ENCODE peak calls at places on chromosomes 7 and 10, in eight cellular contexts. One of them, this sample, is unnamed.

GRCh38 chr10:100888957-100889356 is 23.8 kb upstream of the SLF2 start:
- DNase-seq in left colon: no peak
- DNase-seq in pancreas: no peak
- DNase-seq in activated naive CD8-positive, alpha-beta T cell treated with anti-CD3 and anti-CD28 coated beads, Interleukin-2, amount 50 U/mL, for 24 hours: no peak
- DNase-seq in T-helper 9 cell: no peak
- DNase-seq in A172: no peak
- DNase-seq in frontal cortex: no peak
- DNase-seq in adipocyte: no peak
- DNase-seq in this sample: no peak

GRCh38 chr7:123876557-123877256 is 31.7 kb downstream of the HYAL4 start:
- DNase-seq in left colon: no peak
- DNase-seq in pancreas: no peak
- DNase-seq in activated naive CD8-positive, alpha-beta T cell treated with anti-CD3 and anti-CD28 coated beads, Interleukin-2, amount 50 U/mL, for 24 hours: no peak
- DNase-seq in T-helper 9 cell: no peak
- DNase-seq in A172: no peak
- DNase-seq in frontal cortex: no peak
- DNase-seq in adipocyte: no peak
- DNase-seq in this sample: no peak

GRCh38 chr7:1940863-1941262 is 270.8 kb downstream of the ELFN1 start:
- DNase-seq in left colon: no peak
- DNase-seq in pancreas: peak
- DNase-seq in activated naive CD8-positive, alpha-beta T cell treated with anti-CD3 and anti-CD28 coated beads, Interleukin-2, amount 50 U/mL, for 24 hours: no peak
- DNase-seq in T-helper 9 cell: no peak
- DNase-seq in A172: no peak
- DNase-seq in frontal cortex: no peak
- DNase-seq in adipocyte: no peak
- DNase-seq in this sample: no peak

GRCh38 chr10:3835770-3836169 is 50.8 kb upstream of the KLF6 start:
- DNase-seq in left colon: no peak
- DNase-seq in pancreas: no peak
- DNase-seq in activated naive CD8-positive, alpha-beta T cell treated with anti-CD3 and anti-CD28 coated beads, Interleukin-2, amount 50 U/mL, for 24 hours: no peak
- DNase-seq in T-helper 9 cell: no peak
- DNase-seq in A172: no peak
- DNase-seq in frontal cortex: no peak
- DNase-seq in adipocyte: no peak
- DNase-seq in this sample: no peak

GRCh38 chr7:43439631-43440401 is 143.1 kb upstream of the STK17A start:
- DNase-seq in left colon: peak
- DNase-seq in pancreas: peak
- DNase-seq in activated naive CD8-positive, alpha-beta T cell treated with anti-CD3 and anti-CD28 coated beads, Interleukin-2, amount 50 U/mL, for 24 hours: peak
- DNase-seq in T-helper 9 cell: peak
- DNase-seq in A172: peak
- DNase-seq in frontal cortex: no peak
- DNase-seq in adipocyte: peak
- DNase-seq in this sample: no peak

GRCh38 chr7:1942704-1943294 is 272.7 kb downstream of the ELFN1 start:
- DNase-seq in left colon: no peak
- DNase-seq in pancreas: no peak
- DNase-seq in activated naive CD8-positive, alpha-beta T cell treated with anti-CD3 and anti-CD28 coated beads, Interleukin-2, amount 50 U/mL, for 24 hours: no peak
- DNase-seq in T-helper 9 cell: no peak
- DNase-seq in A172: no peak
- DNase-seq in frontal cortex: no peak
- DNase-seq in adipocyte: no peak
- DNase-seq in this sample: no peak

GRCh38 chr7:29193316-29194205 is 1.0 kb upstream of the CHN2 start:
- DNase-seq in left colon: peak
- DNase-seq in pancreas: no peak
- DNase-seq in activated naive CD8-positive, alpha-beta T cell treated with anti-CD3 and anti-CD28 coated beads, Interleukin-2, amount 50 U/mL, for 24 hours: no peak
- DNase-seq in T-helper 9 cell: no peak
- DNase-seq in A172: no peak
- DNase-seq in frontal cortex: peak
- DNase-seq in adipocyte: no peak
- DNase-seq in this sample: no peak

GRCh38 chr10:60572511-60573194 is 183.0 kb upstream of the ANK3 start:
- DNase-seq in left colon: peak
- DNase-seq in pancreas: peak
- DNase-seq in activated naive CD8-positive, alpha-beta T cell treated with anti-CD3 and anti-CD28 coated beads, Interleukin-2, amount 50 U/mL, for 24 hours: peak
- DNase-seq in T-helper 9 cell: no peak
- DNase-seq in A172: peak
- DNase-seq in frontal cortex: no peak
- DNase-seq in adipocyte: peak
- DNase-seq in this sample: no peak

GRCh38 chr10:91976324-91977051 is 52.9 kb downstream of the BTAF1 start:
- DNase-seq in left colon: no peak
- DNase-seq in pancreas: no peak
- DNase-seq in activated naive CD8-positive, alpha-beta T cell treated with anti-CD3 and anti-CD28 coated beads, Interleukin-2, amount 50 U/mL, for 24 hours: no peak
- DNase-seq in T-helper 9 cell: no peak
- DNase-seq in A172: no peak
- DNase-seq in frontal cortex: no peak
- DNase-seq in adipocyte: no peak
- DNase-seq in this sample: no peak

GRCh38 chr7:30874656-30875317 is 36.9 kb upstream of the AQP1 start:
- DNase-seq in left colon: no peak
- DNase-seq in pancreas: no peak
- DNase-seq in activated naive CD8-positive, alpha-beta T cell treated with anti-CD3 and anti-CD28 coated beads, Interleukin-2, amount 50 U/mL, for 24 hours: no peak
- DNase-seq in T-helper 9 cell: no peak
- DNase-seq in A172: no peak
- DNase-seq in frontal cortex: no peak
- DNase-seq in adipocyte: no peak
- DNase-seq in this sample: no peak

GRCh38 chr10:74063256-74063655 is 65.3 kb downstream of the VCL start:
- DNase-seq in left colon: no peak
- DNase-seq in pancreas: no peak
- DNase-seq in activated naive CD8-positive, alpha-beta T cell treated with anti-CD3 and anti-CD28 coated beads, Interleukin-2, amount 50 U/mL, for 24 hours: no peak
- DNase-seq in T-helper 9 cell: no peak
- DNase-seq in A172: no peak
- DNase-seq in frontal cortex: no peak
- DNase-seq in adipocyte: no peak
- DNase-seq in this sample: no peak

GRCh38 chr10:6201511-6201975 is 1.2 kb upstream of the PFKFB3 start:
- DNase-seq in left colon: peak
- DNase-seq in pancreas: peak
- DNase-seq in activated naive CD8-positive, alpha-beta T cell treated with anti-CD3 and anti-CD28 coated beads, Interleukin-2, amount 50 U/mL, for 24 hours: peak
- DNase-seq in T-helper 9 cell: peak
- DNase-seq in A172: no peak
- DNase-seq in frontal cortex: peak
- DNase-seq in adipocyte: peak
- DNase-seq in this sample: no peak

GRCh38 chr7:93873998-93874574 is 16.5 kb downstream of the TFPI2 start:
- DNase-seq in left colon: no peak
- DNase-seq in pancreas: no peak
- DNase-seq in activated naive CD8-positive, alpha-beta T cell treated with anti-CD3 and anti-CD28 coated beads, Interleukin-2, amount 50 U/mL, for 24 hours: no peak
- DNase-seq in T-helper 9 cell: no peak
- DNase-seq in A172: no peak
- DNase-seq in frontal cortex: no peak
- DNase-seq in adipocyte: peak
- DNase-seq in this sample: no peak

GRCh38 chr10:71039551-71039950 is 151.2 kb upstream of the PCBD1 start:
- DNase-seq in left colon: no peak
- DNase-seq in pancreas: no peak
- DNase-seq in activated naive CD8-positive, alpha-beta T cell treated with anti-CD3 and anti-CD28 coated beads, Interleukin-2, amount 50 U/mL, for 24 hours: no peak
- DNase-seq in T-helper 9 cell: no peak
- DNase-seq in A172: no peak
- DNase-seq in frontal cortex: no peak
- DNase-seq in adipocyte: no peak
- DNase-seq in this sample: no peak

GRCh38 chr7:134532155-134533089 is 5.1 kb downstream of the AKR1B10 start:
- DNase-seq in left colon: peak
- DNase-seq in pancreas: no peak
- DNase-seq in activated naive CD8-positive, alpha-beta T cell treated with anti-CD3 and anti-CD28 coated beads, Interleukin-2, amount 50 U/mL, for 24 hours: no peak
- DNase-seq in T-helper 9 cell: no peak
- DNase-seq in A172: no peak
- DNase-seq in frontal cortex: no peak
- DNase-seq in adipocyte: peak
- DNase-seq in this sample: no peak

GRCh38 chr7:134434701-134435100 is 24.2 kb downstream of the AKR1B1 start:
- DNase-seq in left colon: no peak
- DNase-seq in pancreas: no peak
- DNase-seq in activated naive CD8-positive, alpha-beta T cell treated with anti-CD3 and anti-CD28 coated beads, Interleukin-2, amount 50 U/mL, for 24 hours: no peak
- DNase-seq in T-helper 9 cell: no peak
- DNase-seq in A172: no peak
- DNase-seq in frontal cortex: no peak
- DNase-seq in adipocyte: no peak
- DNase-seq in this sample: no peak

GRCh38 chr7:56009695-56010094 is 41.5 kb downstream of the PSPH start:
- DNase-seq in left colon: peak
- DNase-seq in pancreas: peak
- DNase-seq in activated naive CD8-positive, alpha-beta T cell treated with anti-CD3 and anti-CD28 coated beads, Interleukin-2, amount 50 U/mL, for 24 hours: no peak
- DNase-seq in T-helper 9 cell: no peak
- DNase-seq in A172: no peak
- DNase-seq in frontal cortex: peak
- DNase-seq in adipocyte: no peak
- DNase-seq in this sample: no peak

GRCh38 chr10:75538144-75538543 is 106.7 kb downstream of the LRMDA start:
- DNase-seq in left colon: no peak
- DNase-seq in pancreas: no peak
- DNase-seq in activated naive CD8-positive, alpha-beta T cell treated with anti-CD3 and anti-CD28 coated beads, Interleukin-2, amount 50 U/mL, for 24 hours: no peak
- DNase-seq in T-helper 9 cell: no peak
- DNase-seq in A172: no peak
- DNase-seq in frontal cortex: no peak
- DNase-seq in adipocyte: no peak
- DNase-seq in this sample: no peak

GRCh38 chr10:1149793-1150637 is 93.8 kb downstream of the WDR37 start:
- DNase-seq in left colon: peak
- DNase-seq in pancreas: no peak
- DNase-seq in activated naive CD8-positive, alpha-beta T cell treated with anti-CD3 and anti-CD28 coated beads, Interleukin-2, amount 50 U/mL, for 24 hours: peak
- DNase-seq in T-helper 9 cell: no peak
- DNase-seq in A172: no peak
- DNase-seq in frontal cortex: no peak
- DNase-seq in adipocyte: no peak
- DNase-seq in this sample: peak

GRCh38 chr10:74822101-74822500 is 4.3 kb upstream of the KAT6B start:
- DNase-seq in left colon: no peak
- DNase-seq in pancreas: no peak
- DNase-seq in activated naive CD8-positive, alpha-beta T cell treated with anti-CD3 and anti-CD28 coated beads, Interleukin-2, amount 50 U/mL, for 24 hours: no peak
- DNase-seq in T-helper 9 cell: no peak
- DNase-seq in A172: no peak
- DNase-seq in frontal cortex: no peak
- DNase-seq in adipocyte: no peak
- DNase-seq in this sample: no peak

GRCh38 chr10:93437000-93437945 is 44.9 kb downstream of the MYOF start:
- DNase-seq in left colon: no peak
- DNase-seq in pancreas: no peak
- DNase-seq in activated naive CD8-positive, alpha-beta T cell treated with anti-CD3 and anti-CD28 coated beads, Interleukin-2, amount 50 U/mL, for 24 hours: no peak
- DNase-seq in T-helper 9 cell: no peak
- DNase-seq in A172: peak
- DNase-seq in frontal cortex: no peak
- DNase-seq in adipocyte: peak
- DNase-seq in this sample: peak

GRCh38 chr10:60974463-60975149 is 30.6 kb upstream of the RHOBTB1 start:
- DNase-seq in left colon: no peak
- DNase-seq in pancreas: no peak
- DNase-seq in activated naive CD8-positive, alpha-beta T cell treated with anti-CD3 and anti-CD28 coated beads, Interleukin-2, amount 50 U/mL, for 24 hours: no peak
- DNase-seq in T-helper 9 cell: no peak
- DNase-seq in A172: peak
- DNase-seq in frontal cortex: no peak
- DNase-seq in adipocyte: no peak
- DNase-seq in this sample: no peak

GRCh38 chr10:70702193-70702763 is 30.0 kb downstream of the ADAMTS14 start:
- DNase-seq in left colon: no peak
- DNase-seq in pancreas: no peak
- DNase-seq in activated naive CD8-positive, alpha-beta T cell treated with anti-CD3 and anti-CD28 coated beads, Interleukin-2, amount 50 U/mL, for 24 hours: no peak
- DNase-seq in T-helper 9 cell: no peak
- DNase-seq in A172: no peak
- DNase-seq in frontal cortex: no peak
- DNase-seq in adipocyte: no peak
- DNase-seq in this sample: no peak

GRCh38 chr7:101563933-101564777 is 64.9 kb downstream of the MYL10 start:
- DNase-seq in left colon: peak
- DNase-seq in pancreas: no peak
- DNase-seq in activated naive CD8-positive, alpha-beta T cell treated with anti-CD3 and anti-CD28 coated beads, Interleukin-2, amount 50 U/mL, for 24 hours: no peak
- DNase-seq in T-helper 9 cell: no peak
- DNase-seq in A172: no peak
- DNase-seq in frontal cortex: no peak
- DNase-seq in adipocyte: no peak
- DNase-seq in this sample: no peak

GRCh38 chr10:75230600-75231038 is 5.1 kb downstream of the COMTD1 start:
- DNase-seq in left colon: peak
- DNase-seq in pancreas: peak
- DNase-seq in activated naive CD8-positive, alpha-beta T cell treated with anti-CD3 and anti-CD28 coated beads, Interleukin-2, amount 50 U/mL, for 24 hours: peak
- DNase-seq in T-helper 9 cell: peak
- DNase-seq in A172: peak
- DNase-seq in frontal cortex: peak
- DNase-seq in adipocyte: peak
- DNase-seq in this sample: peak

GRCh38 chr7:106599343-106599698 is 61.6 kb downstream of the CCDC71L start:
- DNase-seq in left colon: peak
- DNase-seq in pancreas: no peak
- DNase-seq in activated naive CD8-positive, alpha-beta T cell treated with anti-CD3 and anti-CD28 coated beads, Interleukin-2, amount 50 U/mL, for 24 hours: no peak
- DNase-seq in T-helper 9 cell: no peak
- DNase-seq in A172: no peak
- DNase-seq in frontal cortex: no peak
- DNase-seq in adipocyte: no peak
- DNase-seq in this sample: no peak

GRCh38 chr7:4093492-4093891 is 588.6 kb upstream of the FOXK1 start:
- DNase-seq in left colon: no peak
- DNase-seq in pancreas: no peak
- DNase-seq in activated naive CD8-positive, alpha-beta T cell treated with anti-CD3 and anti-CD28 coated beads, Interleukin-2, amount 50 U/mL, for 24 hours: no peak
- DNase-seq in T-helper 9 cell: no peak
- DNase-seq in A172: no peak
- DNase-seq in frontal cortex: no peak
- DNase-seq in adipocyte: no peak
- DNase-seq in this sample: no peak

GRCh38 chr7:40331915-40332314 is 197.1 kb downstream of the SUGCT start:
- DNase-seq in left colon: no peak
- DNase-seq in pancreas: no peak
- DNase-seq in activated naive CD8-positive, alpha-beta T cell treated with anti-CD3 and anti-CD28 coated beads, Interleukin-2, amount 50 U/mL, for 24 hours: no peak
- DNase-seq in T-helper 9 cell: no peak
- DNase-seq in A172: no peak
- DNase-seq in frontal cortex: no peak
- DNase-seq in adipocyte: no peak
- DNase-seq in this sample: no peak

GRCh38 chr10:114855776-114856543 is 34.4 kb downstream of the FHIP2A start:
- DNase-seq in left colon: no peak
- DNase-seq in pancreas: no peak
- DNase-seq in activated naive CD8-positive, alpha-beta T cell treated with anti-CD3 and anti-CD28 coated beads, Interleukin-2, amount 50 U/mL, for 24 hours: no peak
- DNase-seq in T-helper 9 cell: no peak
- DNase-seq in A172: peak
- DNase-seq in frontal cortex: no peak
- DNase-seq in adipocyte: peak
- DNase-seq in this sample: no peak

GRCh38 chr10:59176241-59177030 is at the start of gene PHYHIPL:
- DNase-seq in left colon: no peak
- DNase-seq in pancreas: peak
- DNase-seq in activated naive CD8-positive, alpha-beta T cell treated with anti-CD3 and anti-CD28 coated beads, Interleukin-2, amount 50 U/mL, for 24 hours: no peak
- DNase-seq in T-helper 9 cell: no peak
- DNase-seq in A172: no peak
- DNase-seq in frontal cortex: peak
- DNase-seq in adipocyte: no peak
- DNase-seq in this sample: no peak

GRCh38 chr7:77497079-77497478 is 40.0 kb upstream of the PTPN12 start:
- DNase-seq in left colon: no peak
- DNase-seq in pancreas: no peak
- DNase-seq in activated naive CD8-positive, alpha-beta T cell treated with anti-CD3 and anti-CD28 coated beads, Interleukin-2, amount 50 U/mL, for 24 hours: no peak
- DNase-seq in T-helper 9 cell: no peak
- DNase-seq in A172: no peak
- DNase-seq in frontal cortex: no peak
- DNase-seq in adipocyte: no peak
- DNase-seq in this sample: no peak